ENCODE peak calls at places on chromosomes 2 and 18, in four cellular contexts. H is K562, Q is GM12878, P is HepG2. K is an unnamed sample.

GRCh38 chr2:82234283-82234682 is 1929.7 kb upstream of the LRRTM1 start:
- DNase-seq in H (no peak), Q (no peak), P (no peak), K (no peak)

GRCh38 chr2:240502059-240502429 is 55.7 kb downstream of the ANKMY1 start:
- DNase-seq in H (no peak), Q (no peak), P (no peak), K (no peak)

GRCh38 chr2:74250189-74250631 is 51.8 kb downstream of the MTHFD2 start:
- DNase-seq in H (peak; percentile 76), Q (peak; percentile 17), P (peak; percentile 41), K (peak; percentile 52)

GRCh38 chr18:60413944-60414547 is 41.5 kb upstream of the MC4R start:
- DNase-seq in H (no peak), Q (no peak), P (peak; percentile 2), K (peak; percentile 68)

GRCh38 chr2:10909996-10910341 is 1.8 kb upstream of the KCNF1 start:
- DNase-seq in H (no peak), Q (no peak), P (no peak), K (no peak)

GRCh38 chr2:129909648-129910418 is 69.6 kb upstream of the RAB6C start:
- DNase-seq in H (no peak), Q (no peak), P (no peak), K (no peak)

GRCh38 chr2:6452702-6453481 is 412.8 kb downstream of the CMPK2 start:
- DNase-seq in H (no peak), Q (no peak), P (no peak), K (no peak)

GRCh38 chr2:151189125-151189524 is 72.5 kb downstream of the RBM43 start:
- DNase-seq in H (no peak), Q (no peak), P (no peak), K (no peak)

GRCh38 chr2:48265169-48266013 is 264.6 kb upstream of the STON1 start:
- DNase-seq in H (peak; percentile 70), Q (no peak), P (no peak), K (no peak)

GRCh38 chr18:68693091-68693815 is 21.7 kb downstream of the TMX3 start:
- DNase-seq in H (no peak), Q (no peak), P (no peak), K (no peak)

GRCh38 chr18:3713166-3713565 is 263.2 kb downstream of the TGIF1 start:
- DNase-seq in H (no peak), Q (no peak), P (no peak), K (no peak)

GRCh38 chr18:45324489-45325111 is 290.7 kb upstream of the SLC14A2 start:
- DNase-seq in H (no peak), Q (no peak), P (no peak), K (peak; percentile 39)

GRCh38 chr2:28344756-28345291 is 47.8 kb upstream of the FOSL2 start:
- DNase-seq in H (no peak), Q (no peak), P (no peak), K (no peak)

GRCh38 chr2:166413255-166413654 is 37.5 kb upstream of the SCN9A start:
- DNase-seq in H (no peak), Q (no peak), P (no peak), K (no peak)

GRCh38 chr2:139478191-139478914 is 698.2 kb upstream of the NXPH2 start:
- DNase-seq in H (no peak), Q (no peak), P (no peak), K (no peak)

GRCh38 chr2:100178085-100178788 is 35.8 kb upstream of the AFF3 start:
- DNase-seq in H (peak; percentile 52), Q (peak; percentile 5), P (peak; percentile 55), K (peak; percentile 76)

GRCh38 chr2:105789745-105790466 is 45.2 kb downstream of the NCK2 start:
- DNase-seq in H (no peak), Q (peak; percentile 74), P (no peak), K (no peak)

GRCh38 chr2:29335391-29335790 is 220.2 kb downstream of the CLIP4 start:
- DNase-seq in H (no peak), Q (no peak), P (no peak), K (no peak)

GRCh38 chr2:200637886-200638285 is 52.1 kb downstream of the AOX1 start:
- DNase-seq in H (no peak), Q (no peak), P (no peak), K (no peak)

GRCh38 chr2:223921204-223921603 is 23.9 kb downstream of the WDFY1 start:
- DNase-seq in H (no peak), Q (no peak), P (no peak), K (no peak)

GRCh38 chr18:37502036-37502435 is 63.6 kb downstream of the CELF4 start:
- DNase-seq in H (no peak), Q (no peak), P (no peak), K (no peak)

GRCh38 chr2:69177785-69178636 is 165.0 kb downstream of the ANTXR1 start:
- DNase-seq in H (peak; percentile 95), Q (no peak), P (peak; percentile 99), K (peak; percentile 96)

GRCh38 chr2:40372278-40372580 is 79.7 kb downstream of the SLC8A1 start:
- DNase-seq in H (no peak), Q (no peak), P (no peak), K (no peak)

GRCh38 chr2:170324640-170325046 is 146.7 kb downstream of the MYO3B start:
- DNase-seq in H (peak; percentile 51), Q (no peak), P (peak; percentile 51), K (peak; percentile 74)

GRCh38 chr18:42614619-42615293 is 500.7 kb downstream of the RIT2 start:
- DNase-seq in H (no peak), Q (no peak), P (no peak), K (no peak)

GRCh38 chr2:43075906-43076585 is 150.4 kb downstream of the ZFP36L2 start:
- DNase-seq in H (no peak), Q (no peak), P (no peak), K (no peak)

GRCh38 chr2:128488429-128488828 is 169.8 kb upstream of the HS6ST1 start:
- DNase-seq in H (no peak), Q (no peak), P (no peak), K (no peak)

GRCh38 chr2:113173563-113174368 is at the start of gene PSD4:
- DNase-seq in H (peak; percentile 78), Q (peak; percentile 67), P (no peak), K (no peak)

GRCh38 chr2:120749506-120750431 is 14.1 kb downstream of the GLI2 start:
- DNase-seq in H (no peak), Q (no peak), P (no peak), K (no peak)

GRCh38 chr2:69742170-69742952 is 427 bp downstream of the ANXA4 start:
- DNase-seq in H (no peak), Q (no peak), P (no peak), K (peak; percentile 24)

GRCh38 chr18:64679121-64679520 is 530.2 kb upstream of the LINC00305 start:
- DNase-seq in H (no peak), Q (no peak), P (no peak), K (no peak)

GRCh38 chr2:88607416-88607815 is 19.8 kb downstream of the EIF2AK3 start:
- DNase-seq in H (no peak), Q (no peak), P (no peak), K (no peak)

GRCh38 chr2:182586426-182586825 is 129.6 kb upstream of the DNAJC10 start:
- DNase-seq in H (no peak), Q (no peak), P (no peak), K (no peak)
- TF ChIP-seq TCF7 in H (no peak), Q (no peak), P (no peak), K (no peak)

GRCh38 chr2:167843203-167843602 is 404.2 kb downstream of the STK39 start:
- DNase-seq in H (no peak), Q (no peak), P (no peak), K (no peak)

GRCh38 chr2:167844714-167845530 is 402.5 kb downstream of the STK39 start:
- DNase-seq in H (no peak), Q (no peak), P (peak; percentile 36), K (peak; percentile 84)

GRCh38 chr2:167842047-167842446 is 405.3 kb downstream of the STK39 start:
- DNase-seq in H (no peak), Q (no peak), P (no peak), K (no peak)

GRCh38 chr2:167843657-167844056 is 403.7 kb downstream of the STK39 start:
- DNase-seq in H (no peak), Q (no peak), P (no peak), K (no peak)
- TF ChIP-seq TCF7 in H (no peak), Q (no peak), P (no peak), K (no peak)

GRCh38 chr18:46386788-46387187 is 270.2 kb downstream of the LOXHD1 start:
- DNase-seq in H (no peak), Q (no peak), P (no peak), K (no peak)
- TF ChIP-seq TCF7 in H (no peak), Q (no peak), P (no peak), K (no peak)

DNA sequence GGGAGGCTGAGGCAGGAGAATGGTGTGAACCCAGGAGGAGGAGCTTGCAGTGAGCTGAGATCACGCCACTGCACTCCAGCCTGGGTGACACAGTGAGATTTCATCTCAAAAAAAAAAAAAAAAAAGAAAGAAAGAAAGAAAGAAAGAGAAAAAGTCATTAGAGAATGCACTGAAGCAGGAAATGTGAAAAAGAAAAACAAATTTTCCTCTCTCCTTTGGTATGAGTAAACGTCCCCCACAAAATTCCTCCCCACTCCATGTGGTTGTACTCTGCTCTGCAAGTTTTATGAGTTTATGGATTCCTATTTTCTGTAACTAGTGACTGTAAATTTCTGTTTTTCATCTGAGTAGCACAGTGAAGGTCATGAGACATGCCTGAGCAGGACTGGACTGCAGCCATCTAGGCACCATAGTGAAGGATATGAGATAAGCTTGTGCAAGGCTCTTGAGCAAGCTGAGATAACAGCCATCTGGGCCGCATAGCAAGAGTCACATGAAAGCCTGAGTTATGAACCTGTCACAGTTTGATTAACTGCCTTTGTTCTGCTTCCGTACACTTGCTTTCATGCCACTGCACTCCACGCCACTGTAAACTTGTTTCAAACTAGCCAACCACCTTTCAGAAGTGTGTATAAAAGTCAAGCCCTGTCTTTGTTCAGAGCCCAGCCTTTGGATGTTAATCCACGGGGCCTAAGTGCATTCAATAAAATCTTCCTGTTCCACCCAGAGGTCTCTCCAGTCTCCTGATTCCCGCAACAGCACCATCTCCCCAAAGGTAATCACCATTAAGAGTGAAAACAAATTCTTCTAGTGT is 50.2 kb downstream of the SKA1 start:
- DNase-seq in H (peak; percentile 59), Q (no peak), P (peak; percentile 86), K (no peak)
- TF ChIP-seq TCF7 in H (peak; percentile 62), Q (no peak), P (peak; percentile 82), K (no peak)

GRCh38 chr2:196063773-196064172 is 4.9 kb downstream of the DNAH7 start:
- DNase-seq in H (no peak), Q (no peak), P (no peak), K (no peak)

GRCh38 chr2:196068271-196069209 is at the start of gene DNAH7:
- DNase-seq in H (peak; percentile 82), Q (peak; percentile 64), P (peak; percentile 70), K (peak; percentile 92)

DNA sequence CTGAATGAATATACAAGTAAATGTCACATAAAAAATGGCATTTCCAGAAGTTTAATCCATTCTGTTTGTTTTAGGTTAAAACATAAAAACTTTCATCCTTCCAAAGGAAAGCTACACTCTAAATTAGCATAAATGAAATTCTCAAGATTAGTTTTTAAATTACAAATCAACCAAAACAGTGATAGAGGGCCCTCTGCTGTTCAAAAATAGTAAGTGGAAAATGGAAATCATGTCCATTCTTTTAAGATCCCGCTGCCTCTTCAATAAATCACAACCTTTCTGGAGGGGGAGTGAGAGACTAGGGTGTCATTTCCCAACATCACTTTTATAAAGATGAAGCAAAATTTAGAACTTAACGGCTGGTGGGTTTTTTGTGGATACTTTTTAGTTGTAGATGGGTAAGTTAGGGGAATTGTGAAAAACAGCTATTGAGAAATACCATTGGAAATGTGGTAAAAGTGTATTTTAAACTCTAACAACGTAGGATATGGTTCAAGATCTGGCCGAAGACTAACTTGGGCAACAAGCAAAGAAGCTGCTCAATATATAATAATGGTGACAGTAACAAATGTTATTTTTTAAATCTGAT is 1.7 kb downstream of the DNAH7 start:
- DNase-seq in H (peak; percentile 44), Q (no peak), P (no peak), K (no peak)
- TF ChIP-seq TCF7 in H (no peak), Q (no peak), P (no peak), K (no peak)